ENCODE peak calls at places on chromosomes 16 and 17, in four cellular contexts. B is naive thymus-derived CD8-positive, alpha-beta T cell; X is CD4-positive, alpha-beta T cell; K is kidney. A is an unnamed sample.

GRCh38 chr17:50495918-50496317 is 12.3 kb upstream of the MYCBPAP start:
- DNase-seq in K (no peak), X (no peak), B (no peak), A (no peak)

GRCh38 chr17:29611351-29612093 is 11.2 kb downstream of the CORO6 start:
- DNase-seq in K (no peak), B (no peak), X (no peak), A (no peak)

GRCh38 chr16:55955845-55956244 is 80.7 kb upstream of the CES5A start:
- DNase-seq in K (peak), B (no peak), X (no peak), A (no peak)

GRCh38 chr17:15405016-15405415 is 62.4 kb downstream of the CDRT4 start:
- DNase-seq in X (no peak), B (no peak), K (no peak), A (no peak)

GRCh38 chr16:31201511-31202401 is 804 bp downstream of the PYCARD start:
- DNase-seq in X (peak), K (no peak), B (no peak), A (peak)

GRCh38 chr17:6435968-6436367 is 1.0 kb upstream of the AIPL1 start:
- DNase-seq in X (peak), B (peak), K (no peak), A (peak)

GRCh38 chr17:4605826-4606225 is 21.5 kb downstream of the SMTNL2 start:
- DNase-seq in B (no peak), X (no peak), K (peak), A (no peak)

GRCh38 chr16:17511340-17511739 is 40.6 kb upstream of the XYLT1 start:
- DNase-seq in X (no peak), B (no peak), K (no peak), A (no peak)

GRCh38 chr16:86619263-86619935 is 41.0 kb downstream of the FOXL1 start:
- DNase-seq in K (no peak), B (no peak), X (no peak), A (no peak)

GRCh38 chr17:56985371-56986162 is 7.6 kb downstream of the SCPEP1 start:
- DNase-seq in K (no peak), B (no peak), X (no peak), A (no peak)

GRCh38 chr17:76726766-76727718 is at the start of gene METTL23:
- DNase-seq in X (peak), B (peak), K (peak), A (peak)

GRCh38 chr17:63774141-63774981 is at the start of gene DDX42:
- DNase-seq in K (peak), B (no peak), X (peak), A (peak)

A was measured in spleen.